ENCODE peak calls at places on chromosomes 5 and 9, in six cellular contexts. O, G, P, H, S and V are unnamed samples. For H3K4me1, the result is how much of the 10 kb centered on the place peaks cover.

GRCh38 chr5:88450239-88450638 is 181.6 kb upstream of the TMEM161B start:
- DNase-seq in P (no peak), H (no peak), G (no peak), S (no peak), O (no peak), V (no peak)

GRCh38 chr5:16970826-16971225 is 34.7 kb upstream of the MYO10 start:
- DNase-seq in G (no peak), S (no peak), P (no peak), O (no peak), H (no peak), V (no peak)

GRCh38 chr9:37262410-37262809 is 142.0 kb downstream of the ZCCHC7 start:
- DNase-seq in S (no peak), O (peak), H (no peak), P (peak), G (no peak), V (peak)

GRCh38 chr5:61333351-61334223 is 1.5 kb downstream of the ZSWIM6 start:
- DNase-seq in P (peak), S (peak), G (peak), H (peak), O (peak), V (peak)

GRCh38 chr5:176500511-176500910 is 36.7 kb downstream of the RNF44 start:
- DNase-seq in H (no peak), G (no peak), S (no peak), O (no peak), P (no peak), V (no peak)

GRCh38 chr5:132813599-132814440 is 718 bp downstream of the SOWAHA start:
- DNase-seq in G (peak), O (peak), P (peak), S (peak), H (peak), V (peak)

GRCh38 chr9:124398191-124398590 is 17.1 kb downstream of the PSMB7 start:
- DNase-seq in G (no peak), O (no peak), S (no peak), P (peak), H (no peak), V (no peak)

GRCh38 chr5:36305571-36306326 is 4.0 kb upstream of the RANBP3L start:
- DNase-seq in P (no peak), S (peak), G (peak), H (peak), O (peak), V (peak)

GRCh38 chr9:5971740-5972139 is 43.7 kb downstream of the RANBP6 start:
- DNase-seq in P (no peak), S (no peak), H (no peak), G (no peak), O (no peak), V (no peak)

GRCh38 chr9:15936316-15936869 is 383.6 kb downstream of the CCDC171 start:
- DNase-seq in G (no peak), P (no peak), O (no peak), S (no peak), H (no peak), V (no peak)

GRCh38 chr5:137822158-137822764 is 45.4 kb upstream of the MYOT start:
- DNase-seq in G (peak), O (peak), S (peak), P (peak), H (peak), V (peak)

GRCh38 chr9:98108540-98109031 is 10.4 kb downstream of the TRIM14 start:
- DNase-seq in S (no peak), H (no peak), O (no peak), P (no peak), G (no peak), V (peak)

GRCh38 chr9:93897075-93897970 is 57.8 kb downstream of the BARX1 start:
- DNase-seq in S (peak), H (no peak), G (peak), P (no peak), O (no peak), V (no peak)

GRCh38 chr5:38922199-38922598 is 76.4 kb downstream of the OSMR start:
- DNase-seq in O (peak), G (peak), H (peak), P (peak), S (peak), V (peak)

GRCh38 chr9:114472765-114473446 is 32.4 kb downstream of the WHRN start:
- DNase-seq in P (no peak), G (no peak), S (no peak), H (no peak), O (no peak), V (no peak)

GRCh38 chr5:136025900-136026299 is 2.9 kb upstream of the TGFBI start:
- DNase-seq in G (no peak), O (no peak), S (no peak), H (no peak), P (no peak), V (no peak)

GRCh38 chr9:87093777-87094176 is 146.5 kb upstream of the GAS1 start:
- DNase-seq in P (no peak), S (no peak), G (no peak), O (no peak), H (no peak), V (no peak)

GRCh38 chr9:6576930-6577329 is 68.6 kb downstream of the GLDC start:
- DNase-seq in S (no peak), P (no peak), O (no peak), H (no peak), G (no peak), V (no peak)

GRCh38 chr5:42813533-42813932 is 1.8 kb upstream of the SELENOP start:
- DNase-seq in S (peak), O (no peak), H (no peak), G (no peak), P (peak), V (no peak)

GRCh38 chr9:116282598-116282997 is 129.0 kb downstream of the PAPPA start:
- DNase-seq in P (peak), O (no peak), H (no peak), S (no peak), G (no peak), V (no peak)

GRCh38 chr9:98917691-98918487 is 25.8 kb upstream of the COL15A1 start:
- DNase-seq in S (no peak), P (no peak), O (peak), H (no peak), G (no peak), V (no peak)

DNA sequence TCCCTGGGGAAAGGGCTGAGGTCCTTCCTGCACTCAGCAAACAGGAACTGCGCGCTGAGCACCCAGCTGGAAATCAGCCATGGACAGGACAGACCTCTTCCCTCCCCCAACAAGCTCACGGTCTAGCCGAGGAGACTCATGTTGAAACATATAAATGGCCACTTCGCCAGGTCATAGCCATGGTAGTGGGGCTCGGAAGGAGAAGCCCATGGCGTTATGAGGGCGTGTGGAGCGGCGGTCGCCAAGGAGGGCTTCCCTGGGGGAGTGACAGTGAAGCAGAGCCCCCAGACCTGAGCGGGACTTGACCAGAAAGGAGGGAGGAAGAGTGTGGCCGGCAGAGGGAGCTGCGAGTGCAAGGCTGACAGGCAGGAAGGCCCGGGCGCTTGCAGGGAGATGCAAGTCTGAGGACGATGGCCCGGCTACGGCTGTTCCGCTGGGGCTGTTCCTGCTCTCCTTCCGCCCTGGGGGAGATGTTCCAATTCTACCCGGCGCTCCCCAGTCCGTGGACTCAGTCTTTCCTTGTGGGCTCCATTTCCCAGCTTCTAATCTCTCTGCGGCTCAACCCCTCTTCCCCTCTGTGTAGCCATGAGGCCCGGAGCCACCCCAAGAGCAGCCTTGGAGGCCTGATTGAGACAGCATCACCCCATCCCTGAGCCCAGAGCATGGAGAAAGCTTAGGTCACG is 43.9 kb upstream of the PRRC2B start:
- DNase-seq in S (peak), P (peak), O (peak), G (peak), H (peak), V (peak)
- H3K4me1 ChIP-seq in S (under half), P (under half), O (under half), G (under half), H (under half), V (under half)

DNA sequence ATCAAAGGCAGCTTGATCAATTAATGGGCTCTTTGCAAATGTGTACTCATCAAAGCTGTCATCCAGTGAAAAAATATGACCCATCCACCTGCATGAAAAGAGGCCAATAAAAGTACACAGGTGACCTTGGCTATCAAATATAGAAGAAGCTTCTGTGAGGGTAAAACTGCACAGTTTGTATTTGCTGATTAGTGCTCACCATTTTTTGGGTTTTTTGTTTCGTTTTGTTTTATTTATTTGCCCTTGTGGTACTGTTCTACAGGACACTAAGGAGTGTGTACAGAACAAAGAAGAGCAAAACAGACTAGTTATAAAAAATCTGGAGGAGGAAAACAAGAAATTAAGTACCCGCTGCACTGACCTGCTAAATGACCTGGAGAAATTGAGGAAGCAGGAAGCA is 101.3 kb downstream of the CNTLN start:
- DNase-seq in O (no peak), G (no peak), H (no peak), S (no peak), P (no peak), V (no peak)
- H3K4me1 ChIP-seq in O (under half), G (under half), H (under half), S (under half), P (under half), V (under half)

GRCh38 chr9:126496781-126497667 is 116.7 kb upstream of the LMX1B start:
- DNase-seq in H (no peak), G (no peak), P (no peak), S (no peak), O (no peak), V (no peak)

GRCh38 chr9:126499005-126499910 is 114.5 kb upstream of the LMX1B start:
- DNase-seq in H (no peak), O (no peak), P (peak), G (peak), S (no peak), V (peak)

GRCh38 chr9:126497673-126498255 is 116.0 kb upstream of the LMX1B start:
- DNase-seq in O (no peak), G (no peak), P (no peak), S (no peak), H (no peak), V (no peak)

GRCh38 chr9:126499911-126500599 is 113.7 kb upstream of the LMX1B start:
- DNase-seq in P (no peak), O (no peak), S (no peak), H (no peak), G (no peak), V (no peak)

DNA sequence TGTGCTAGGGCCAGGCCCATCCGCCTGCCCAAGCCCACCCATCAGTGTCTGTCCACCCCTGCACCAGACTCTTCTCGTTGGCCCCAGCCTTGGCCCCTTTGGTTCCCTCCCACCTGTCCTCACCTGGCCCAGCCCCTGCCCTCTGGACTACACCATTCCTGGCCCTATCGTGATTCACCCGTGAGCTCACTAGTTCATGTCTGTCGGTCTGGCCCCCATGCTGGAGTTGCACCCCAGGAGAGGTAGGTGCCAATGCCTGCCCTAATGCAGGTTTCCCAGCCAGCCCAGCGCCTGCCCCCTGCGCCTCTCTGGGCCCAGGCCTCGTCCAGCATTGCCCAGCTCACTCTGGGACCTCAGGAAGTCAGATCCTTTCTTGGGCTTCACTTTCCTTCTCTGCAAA is 115.4 kb upstream of the LMX1B start:
- DNase-seq in O (no peak), G (no peak), H (no peak), S (no peak), P (no peak), V (no peak)
- H3K4me1 ChIP-seq in O (under half), G (under half), H (under half), S (under half), P (under half), V (under half)

GRCh38 chr9:104866186-104866585 is 61.8 kb downstream of the ABCA1 start:
- DNase-seq in S (no peak), O (no peak), P (no peak), G (no peak), H (no peak), V (no peak)
- H3K4me1 ChIP-seq in S (under half), O (under half), P (under half), G (under half), H (under half), V (under half)

GRCh38 chr9:135249191-135249590 is 161.7 kb downstream of the OLFM1 start:
- DNase-seq in S (peak), P (no peak), H (no peak), O (no peak), G (no peak), V (no peak)
- H3K4me1 ChIP-seq in S (under half), P (under half), H (under half), O (under half), G (under half), V (under half)

DNA sequence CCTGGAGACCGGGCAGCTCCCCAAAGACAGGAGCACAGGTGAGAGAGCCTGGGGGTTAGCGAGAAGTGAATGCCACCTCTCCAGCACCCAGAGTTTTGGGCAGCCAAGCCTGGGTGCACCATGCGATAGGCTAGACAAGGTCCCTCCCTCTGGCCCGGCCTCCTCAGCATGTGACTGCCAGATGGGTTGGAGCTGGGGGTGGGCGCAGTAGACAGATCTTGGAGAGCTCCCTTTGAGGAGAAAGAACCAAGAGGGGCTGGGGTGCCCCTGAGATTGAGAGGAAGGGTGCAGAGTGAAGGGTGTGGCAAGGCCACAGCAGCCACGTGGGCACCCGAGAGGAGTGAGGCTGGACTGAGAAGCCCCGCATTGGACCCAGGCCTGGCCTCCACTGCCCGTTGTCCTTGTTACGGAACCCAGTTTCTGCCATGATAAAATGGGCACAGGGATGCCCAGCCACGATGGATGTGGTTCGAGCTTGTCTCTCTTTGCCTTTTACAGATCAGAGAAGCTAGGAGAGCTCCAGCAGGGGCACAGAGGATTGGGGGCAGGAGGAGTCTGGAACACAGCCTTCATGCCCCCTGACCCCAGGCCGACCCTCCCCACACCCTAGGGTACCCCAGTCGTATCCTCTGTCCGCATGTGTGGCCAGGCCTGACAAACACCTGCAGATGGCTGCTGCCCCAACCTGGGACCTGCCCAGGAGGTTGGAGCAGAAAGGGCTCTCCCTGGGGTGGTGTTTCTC is 1.3 kb downstream of the TMEM141 start:
- DNase-seq in G (no peak), P (no peak), O (peak), H (no peak), S (no peak), V (no peak)
- H3K4me1 ChIP-seq in G (under half), P (under half), O (half or more), H (under half), S (under half), V (under half)

GRCh38 chr9:136566553-136566895 is 20.7 kb upstream of the NOTCH1 start:
- DNase-seq in G (no peak), S (no peak), H (peak), P (no peak), O (no peak), V (no peak)
- H3K4me1 ChIP-seq in G (under half), S (under half), H (half or more), P (under half), O (under half), V (under half)

DNA sequence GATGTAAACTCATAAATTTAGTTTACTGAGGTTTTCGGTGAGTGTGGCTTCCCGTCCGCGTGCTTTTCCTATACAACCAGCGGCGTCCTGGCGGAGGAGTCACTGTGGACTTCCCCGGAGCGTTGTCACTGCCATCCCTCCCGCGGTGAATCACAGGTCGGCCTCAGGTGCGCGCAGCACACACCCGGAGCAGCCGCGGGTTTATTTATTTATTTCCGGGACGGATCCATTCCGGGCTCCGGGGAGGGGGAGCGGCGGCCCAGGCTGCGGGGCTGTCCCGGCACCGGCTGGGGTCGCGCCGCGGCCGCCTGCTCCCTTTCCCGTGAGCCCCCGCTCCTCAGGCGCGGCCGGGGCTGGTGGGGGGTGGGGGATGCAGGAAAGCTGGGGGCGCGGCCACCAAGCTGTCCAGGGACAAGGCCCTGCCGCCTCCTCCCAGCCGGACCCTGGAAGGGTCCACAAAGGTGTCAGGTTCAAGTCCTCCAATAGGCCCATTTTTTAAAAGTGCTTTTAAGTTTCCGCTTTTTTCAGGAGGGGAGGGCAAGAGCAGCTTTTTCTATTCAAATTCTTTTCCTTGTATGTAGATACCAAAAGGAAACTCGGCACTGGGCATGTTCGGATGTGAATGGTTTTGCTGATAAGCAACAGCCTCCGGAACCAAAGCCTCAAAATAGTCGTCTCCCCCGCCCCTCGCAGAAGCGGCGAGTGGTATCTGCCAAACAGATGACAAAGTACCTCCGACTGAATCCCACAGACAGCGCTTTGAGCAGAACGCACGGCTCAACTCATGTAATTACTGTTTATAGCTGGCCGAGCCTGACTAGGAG is 192.5 kb downstream of the CD180 start:
- DNase-seq in O (peak), S (peak), G (peak), H (peak), P (peak), V (peak)
- H3K4me1 ChIP-seq in O (under half), S (under half), G (under half), H (under half), P (under half), V (under half)

DNA sequence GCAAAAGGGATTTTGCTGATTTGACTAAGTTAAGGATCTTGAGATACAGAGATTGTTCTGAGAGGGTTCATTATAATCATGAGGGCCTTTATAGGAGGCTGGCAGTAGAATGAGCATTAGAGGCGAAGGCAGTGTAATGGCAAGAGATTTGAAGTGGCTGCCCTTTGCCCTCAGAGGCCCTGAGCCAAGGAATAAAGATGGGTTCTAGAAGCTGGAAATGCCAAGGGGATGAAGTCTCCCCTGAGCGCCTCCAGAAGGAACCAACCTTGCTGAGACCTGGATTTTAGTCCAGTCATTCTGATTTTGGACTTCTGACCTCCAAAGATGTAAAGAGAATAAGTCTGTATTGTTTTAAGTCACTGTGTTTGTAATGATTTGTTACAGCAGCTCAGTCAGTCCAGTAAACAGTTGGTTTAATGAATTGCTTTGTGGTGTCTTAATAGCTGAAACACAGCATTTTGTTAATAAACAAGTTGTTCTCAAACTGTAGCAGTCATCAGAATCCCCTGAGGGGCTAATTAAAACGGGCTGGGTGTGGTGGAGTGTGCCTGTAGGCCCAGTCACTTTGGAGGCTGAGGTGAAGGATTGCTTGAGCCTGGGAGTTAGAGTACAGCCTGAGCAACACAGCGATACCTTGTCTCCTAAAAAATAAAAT is 23.2 kb downstream of the GLRX start:
- DNase-seq in G (no peak), O (no peak), P (no peak), H (no peak), S (no peak), V (peak)
- H3K4me1 ChIP-seq in G (under half), O (under half), P (under half), H (under half), S (under half), V (under half)